ENCODE peak calls at places on chromosomes 4 and X, in five cellular contexts. O is astrocyte of the hippocampus, X is NCI-H1436, G is ovary, A is stromal cell of bone marrow. M is an unnamed sample.

GRCh38 chrX:104565791-104566687 is at the start of gene IL1RAPL2:
- DNase-seq in O (peak), X (no peak), G (no peak), A (peak), M (peak)

GRCh38 chr4:75142850-75143249 is 209.9 kb downstream of the PARM1 start:
- DNase-seq in O (peak), X (no peak), G (no peak), A (peak), M (peak)

GRCh38 chrX:147476008-147476407 is 435.7 kb upstream of the FMR1 start:
- DNase-seq in O (peak), X (peak), G (no peak), A (no peak), M (no peak)

GRCh38 chr4:1364748-1365147 is 17.7 kb downstream of the UVSSA start:
- DNase-seq in O (no peak), X (no peak), G (peak), A (no peak), M (no peak)

GRCh38 chr4:158948071-158948470 is 154.8 kb upstream of the RAPGEF2 start:
- DNase-seq in O (no peak), X (no peak), G (no peak), A (no peak), M (no peak)

GRCh38 chr4:82770607-82771006 is 28.0 kb downstream of the SCD5 start:
- DNase-seq in O (no peak), X (no peak), G (no peak), A (no peak), M (no peak)

GRCh38 chrX:71809886-71810285 is 46.7 kb downstream of the CXorf49B start:
- DNase-seq in O (no peak), X (no peak), G (no peak), A (no peak), M (no peak)

GRCh38 chr4:184384810-184385557 is 89.4 kb downstream of the IRF2 start:
- DNase-seq in O (peak), X (no peak), G (no peak), A (no peak), M (no peak)

GRCh38 chr4:26032572-26033320 is 118.7 kb downstream of the SMIM20 start:
- DNase-seq in O (peak), X (no peak), G (no peak), A (peak), M (peak)

GRCh38 chrX:133857648-133858269 is 127.6 kb downstream of the GPC3 start:
- DNase-seq in O (no peak), X (no peak), G (no peak), A (no peak), M (no peak)